ENCODE peak calls at places on chromosomes 6 and 20, in nine cellular contexts. One of them, this sample, is unnamed.

GRCh38 chr6:10481101-10481500 is 40.0 kb upstream of the GCNT2 start:
- DNase-seq in fibroblast of lung: peak; percentile 36
- DNase-seq in CD8-positive, alpha-beta T cell: no peak
- DNase-seq in SJSA1: no peak
- DNase-seq in K562: no peak
- DNase-seq in lung: no peak
- DNase-seq in right lobe of liver: no peak
- DNase-seq in SK-N-SH: no peak
- DNase-seq in HCT116: no peak
- DNase-seq in this sample: no peak

GRCh38 chr20:23710771-23711170 is 21.9 kb upstream of the CST4 start:
- DNase-seq in right lobe of liver: no peak
- DNase-seq in fibroblast of lung: no peak
- DNase-seq in lung: no peak
- DNase-seq in SJSA1: no peak
- DNase-seq in K562: no peak
- DNase-seq in SK-N-SH: no peak
- DNase-seq in HCT116: no peak
- DNase-seq in CD8-positive, alpha-beta T cell: no peak
- DNase-seq in this sample: no peak

GRCh38 chr20:41064377-41064776 is 35.8 kb downstream of the TOP1 start:
- DNase-seq in CD8-positive, alpha-beta T cell: no peak
- DNase-seq in right lobe of liver: no peak
- DNase-seq in fibroblast of lung: no peak
- DNase-seq in K562: no peak
- DNase-seq in HCT116: no peak
- DNase-seq in SJSA1: no peak
- DNase-seq in SK-N-SH: no peak
- DNase-seq in lung: no peak
- DNase-seq in this sample: no peak

GRCh38 chr6:124995131-124995530 is 32.9 kb downstream of the RNF217 start:
- DNase-seq in CD8-positive, alpha-beta T cell: no peak
- DNase-seq in fibroblast of lung: peak; percentile 27
- DNase-seq in HCT116: no peak
- DNase-seq in SJSA1: no peak
- DNase-seq in K562: no peak
- DNase-seq in lung: no peak
- DNase-seq in right lobe of liver: no peak
- DNase-seq in SK-N-SH: no peak
- DNase-seq in this sample: no peak

GRCh38 chr20:59813948-59814834 is 119.2 kb downstream of the SYCP2 start:
- DNase-seq in CD8-positive, alpha-beta T cell: no peak
- DNase-seq in SJSA1: peak; percentile 35
- DNase-seq in SK-N-SH: no peak
- DNase-seq in lung: peak; percentile 24
- DNase-seq in HCT116: no peak
- DNase-seq in fibroblast of lung: no peak
- DNase-seq in right lobe of liver: peak; percentile 32
- DNase-seq in K562: no peak
- DNase-seq in this sample: no peak

GRCh38 chr20:10414982-10415650 is 18.9 kb downstream of the MKKS start:
- DNase-seq in K562: no peak
- DNase-seq in CD8-positive, alpha-beta T cell: no peak
- DNase-seq in SK-N-SH: no peak
- DNase-seq in right lobe of liver: no peak
- DNase-seq in lung: no peak
- DNase-seq in HCT116: no peak
- DNase-seq in fibroblast of lung: peak; percentile 42
- DNase-seq in SJSA1: no peak
- DNase-seq in this sample: no peak

GRCh38 chr20:49484180-49485140 is 2.0 kb upstream of the KCNB1 start:
- DNase-seq in HCT116: peak; percentile 31
- DNase-seq in K562: peak; percentile 72
- DNase-seq in right lobe of liver: peak; percentile 87
- DNase-seq in CD8-positive, alpha-beta T cell: peak; percentile 51
- DNase-seq in fibroblast of lung: peak; percentile 70
- DNase-seq in SK-N-SH: peak; percentile 94
- DNase-seq in lung: peak; percentile 58
- DNase-seq in SJSA1: peak; percentile 81
- DNase-seq in this sample: peak; percentile 32

GRCh38 chr6:54697423-54697822 is 149.1 kb upstream of the FAM83B start:
- DNase-seq in HCT116: peak; percentile 12
- DNase-seq in fibroblast of lung: no peak
- DNase-seq in lung: no peak
- DNase-seq in CD8-positive, alpha-beta T cell: no peak
- DNase-seq in K562: no peak
- DNase-seq in right lobe of liver: no peak
- DNase-seq in SK-N-SH: no peak
- DNase-seq in SJSA1: no peak
- DNase-seq in this sample: peak; percentile 6

GRCh38 chr6:116096979-116097816 is 3.5 kb upstream of the NT5DC1 start:
- DNase-seq in lung: no peak
- DNase-seq in fibroblast of lung: no peak
- DNase-seq in CD8-positive, alpha-beta T cell: no peak
- DNase-seq in K562: no peak
- DNase-seq in SK-N-SH: peak; percentile 16
- DNase-seq in right lobe of liver: no peak
- DNase-seq in SJSA1: no peak
- DNase-seq in HCT116: no peak
- DNase-seq in this sample: no peak

GRCh38 chr20:22403860-22404608 is 180.3 kb downstream of the FOXA2 start:
- DNase-seq in lung: peak; percentile 57
- DNase-seq in SK-N-SH: no peak
- DNase-seq in HCT116: no peak
- DNase-seq in SJSA1: peak; percentile 84
- DNase-seq in K562: peak; percentile 44
- DNase-seq in CD8-positive, alpha-beta T cell: no peak
- DNase-seq in fibroblast of lung: no peak
- DNase-seq in right lobe of liver: no peak
- DNase-seq in this sample: no peak

GRCh38 chr20:6228302-6228843 is 105.5 kb upstream of the FERMT1 start:
- DNase-seq in HCT116: no peak
- DNase-seq in SJSA1: no peak
- DNase-seq in SK-N-SH: peak; percentile 39
- DNase-seq in fibroblast of lung: no peak
- DNase-seq in right lobe of liver: no peak
- DNase-seq in lung: no peak
- DNase-seq in CD8-positive, alpha-beta T cell: no peak
- DNase-seq in K562: no peak
- DNase-seq in this sample: no peak

GRCh38 chr6:87152528-87152950 is 2.8 kb upstream of the ZNF292 start:
- DNase-seq in fibroblast of lung: peak; percentile 26
- DNase-seq in SJSA1: no peak
- DNase-seq in K562: no peak
- DNase-seq in CD8-positive, alpha-beta T cell: no peak
- DNase-seq in right lobe of liver: no peak
- DNase-seq in HCT116: no peak
- DNase-seq in SK-N-SH: no peak
- DNase-seq in lung: no peak
- DNase-seq in this sample: no peak
- H3K27ac ChIP-seq in fibroblast of lung: peak overlapping the region; percentile 91
- H3K27ac ChIP-seq in SJSA1: no peak overlapping the region
- H3K27ac ChIP-seq in K562: no peak overlapping the region
- H3K27ac ChIP-seq in CD8-positive, alpha-beta T cell: peak overlapping the region; percentile 71
- H3K27ac ChIP-seq in right lobe of liver: peak overlapping the region; percentile 73
- H3K27ac ChIP-seq in HCT116: no peak overlapping the region
- H3K27ac ChIP-seq in SK-N-SH: peak overlapping the region; percentile 95
- H3K27ac ChIP-seq in lung: peak overlapping the region; percentile 93
- H3K27ac ChIP-seq in this sample: peak overlapping the region; percentile 74

GRCh38 chr6:158419339-158419909 is 107.2 kb downstream of the TULP4 start:
- DNase-seq in lung: no peak
- DNase-seq in CD8-positive, alpha-beta T cell: no peak
- DNase-seq in right lobe of liver: no peak
- DNase-seq in fibroblast of lung: no peak
- DNase-seq in K562: no peak
- DNase-seq in SK-N-SH: no peak
- DNase-seq in SJSA1: no peak
- DNase-seq in HCT116: no peak
- DNase-seq in this sample: no peak
- H3K9me3 ChIP-seq in lung: no peaks in the 10 kb centered on the region
- H3K9me3 ChIP-seq in CD8-positive, alpha-beta T cell: no peaks in the 10 kb centered on the region
- H3K9me3 ChIP-seq in right lobe of liver: no peaks in the 10 kb centered on the region
- H3K9me3 ChIP-seq in fibroblast of lung: no peaks in the 10 kb centered on the region
- H3K9me3 ChIP-seq in K562: no peaks in the 10 kb centered on the region
- H3K9me3 ChIP-seq in SK-N-SH: peaks cover 13% of the 10 kb centered on the region
- H3K9me3 ChIP-seq in SJSA1: no peaks in the 10 kb centered on the region
- H3K9me3 ChIP-seq in HCT116: no peaks in the 10 kb centered on the region
- H3K9me3 ChIP-seq in this sample: peaks cover 4% of the 10 kb centered on the region

GRCh38 chr20:57683876-57684275 is 25.9 kb downstream of the PMEPA1 start:
- DNase-seq in lung: no peak
- DNase-seq in right lobe of liver: no peak
- DNase-seq in CD8-positive, alpha-beta T cell: no peak
- DNase-seq in SJSA1: no peak
- DNase-seq in fibroblast of lung: no peak
- DNase-seq in HCT116: no peak
- DNase-seq in SK-N-SH: no peak
- DNase-seq in K562: no peak
- DNase-seq in this sample: no peak
- H3K27ac ChIP-seq in lung: no peak overlapping the region
- H3K27ac ChIP-seq in right lobe of liver: no peak overlapping the region
- H3K27ac ChIP-seq in CD8-positive, alpha-beta T cell: no peak overlapping the region
- H3K27ac ChIP-seq in SJSA1: no peak overlapping the region
- H3K27ac ChIP-seq in fibroblast of lung: no peak overlapping the region
- H3K27ac ChIP-seq in HCT116: no peak overlapping the region
- H3K27ac ChIP-seq in SK-N-SH: no peak overlapping the region
- H3K27ac ChIP-seq in K562: no peak overlapping the region
- H3K27ac ChIP-seq in this sample: no peak overlapping the region

GRCh38 chr6:81669445-81669844 is 83.0 kb downstream of the TENT5A start:
- DNase-seq in lung: no peak
- DNase-seq in right lobe of liver: no peak
- DNase-seq in SJSA1: no peak
- DNase-seq in SK-N-SH: no peak
- DNase-seq in K562: no peak
- DNase-seq in HCT116: no peak
- DNase-seq in CD8-positive, alpha-beta T cell: no peak
- DNase-seq in fibroblast of lung: no peak
- DNase-seq in this sample: no peak

GRCh38 chr6:81668615-81669047 is 83.8 kb downstream of the TENT5A start:
- DNase-seq in HCT116: no peak
- DNase-seq in SJSA1: no peak
- DNase-seq in lung: no peak
- DNase-seq in SK-N-SH: no peak
- DNase-seq in K562: no peak
- DNase-seq in fibroblast of lung: no peak
- DNase-seq in CD8-positive, alpha-beta T cell: no peak
- DNase-seq in right lobe of liver: no peak
- DNase-seq in this sample: no peak
- H3K9me3 ChIP-seq in HCT116: no peaks in the 10 kb centered on the region
- H3K9me3 ChIP-seq in SJSA1: no peaks in the 10 kb centered on the region
- H3K9me3 ChIP-seq in lung: no peaks in the 10 kb centered on the region
- H3K9me3 ChIP-seq in SK-N-SH: no peaks in the 10 kb centered on the region
- H3K9me3 ChIP-seq in K562: no peaks in the 10 kb centered on the region
- H3K9me3 ChIP-seq in fibroblast of lung: no peaks in the 10 kb centered on the region
- H3K9me3 ChIP-seq in CD8-positive, alpha-beta T cell: no peaks in the 10 kb centered on the region
- H3K9me3 ChIP-seq in right lobe of liver: no peaks in the 10 kb centered on the region
- H3K9me3 ChIP-seq in this sample: no peaks in the 10 kb centered on the region